ENCODE peak calls at places on chromosome X, in seven cellular contexts. I is GM12865, A is AG09309, W is colonic mucosa, F is type B pancreatic cell, M is stomach, Q is natural killer cell. S is an unnamed sample.

GRCh38 chrX:103585421-103586313 is at the start of gene TCEAL4:
- DNase-seq in I (peak), A (no peak), W (peak), F (no peak), M (peak), Q (peak), S (peak)

GRCh38 chrX:101260435-101260834 is 30.7 kb downstream of the TAF7L start:
- DNase-seq in I (peak), A (no peak), W (no peak), F (no peak), M (no peak), Q (no peak), S (no peak)

GRCh38 chrX:108584617-108585211 is 145.1 kb downstream of the COL4A5 start:
- DNase-seq in I (peak), A (no peak), W (no peak), F (no peak), M (no peak), Q (no peak), S (no peak)

GRCh38 chrX:86028681-86029080 is 18.7 kb downstream of the CHM start:
- DNase-seq in I (no peak), A (no peak), W (no peak), F (no peak), M (no peak), Q (no peak), S (no peak)

GRCh38 chrX:70635227-70635626 is 190.6 kb downstream of the DLG3 start:
- DNase-seq in I (no peak), A (no peak), W (no peak), F (no peak), M (no peak), Q (no peak), S (no peak)

GRCh38 chrX:133923113-133923512 is 62.3 kb downstream of the GPC3 start:
- DNase-seq in I (peak), A (no peak), W (no peak), F (no peak), M (no peak), Q (no peak), S (no peak)

GRCh38 chrX:118603981-118604380 is 108.4 kb downstream of the DOCK11 start:
- DNase-seq in I (peak), A (peak), W (peak), F (no peak), M (peak), Q (peak), S (no peak)

GRCh38 chrX:48683411-48683982 is at the start of gene WAS:
- DNase-seq in I (peak), A (no peak), W (no peak), F (no peak), M (no peak), Q (peak), S (peak)

GRCh38 chrX:2875136-2875481 is 46.4 kb downstream of the GYG2 start:
- DNase-seq in I (no peak), A (no peak), W (no peak), F (peak), M (no peak), Q (no peak), S (no peak)

GRCh38 chrX:109874548-109874947 is 128.4 kb upstream of the TMEM164 start:
- DNase-seq in I (no peak), A (no peak), W (no peak), F (no peak), M (no peak), Q (no peak), S (no peak)

GRCh38 chrX:56978172-56978571 is 17.2 kb downstream of the SPIN3 start:
- DNase-seq in I (peak), A (no peak), W (peak), F (no peak), M (no peak), Q (no peak), S (no peak)

GRCh38 chrX:74656079-74656745 is 41.8 kb upstream of the RLIM start:
- DNase-seq in I (no peak), A (no peak), W (no peak), F (no peak), M (no peak), Q (no peak), S (no peak)

GRCh38 chrX:10514891-10515290 is 105.5 kb downstream of the MID1 start:
- DNase-seq in I (no peak), A (no peak), W (no peak), F (no peak), M (no peak), Q (no peak), S (no peak)

GRCh38 chrX:139823806-139824205 is 109.0 kb downstream of the ATP11C start:
- DNase-seq in I (no peak), A (no peak), W (no peak), F (no peak), M (no peak), Q (no peak), S (no peak)

GRCh38 chrX:39688576-39689373 is 409.0 kb downstream of the BCOR start:
- DNase-seq in I (no peak), A (no peak), W (peak), F (peak), M (peak), Q (no peak), S (no peak)

GRCh38 chrX:95718746-95719145 is 965.9 kb upstream of the DIAPH2 start:
- DNase-seq in I (no peak), A (no peak), W (no peak), F (no peak), M (no peak), Q (no peak), S (no peak)

GRCh38 chrX:65196758-65197371 is 220.6 kb upstream of the ZC4H2 start:
- DNase-seq in I (peak), A (no peak), W (peak), F (no peak), M (peak), Q (no peak), S (no peak)

GRCh38 chrX:136168929-136169735 is 21.8 kb downstream of the FHL1 start:
- DNase-seq in I (no peak), A (peak), W (peak), F (no peak), M (no peak), Q (no peak), S (no peak)

GRCh38 chrX:109125304-109125703 is 356.6 kb downstream of the GUCY2F start:
- DNase-seq in I (no peak), A (no peak), W (no peak), F (no peak), M (no peak), Q (no peak), S (no peak)

GRCh38 chrX:98506907-98507306 is 1623.2 kb downstream of the RPA4 start:
- DNase-seq in I (no peak), A (no peak), W (no peak), F (no peak), M (no peak), Q (no peak), S (no peak)

GRCh38 chrX:150575415-150575814 is 7.0 kb downstream of the MTM1 start:
- DNase-seq in I (peak), A (no peak), W (peak), F (no peak), M (no peak), Q (no peak), S (no peak)

GRCh38 chrX:30302957-30303356 is 6.2 kb downstream of the NR0B1 start:
- DNase-seq in I (no peak), A (no peak), W (no peak), F (no peak), M (peak), Q (no peak), S (no peak)

GRCh38 chrX:39813631-39814246 is 284.0 kb downstream of the BCOR start:
- DNase-seq in I (no peak), A (no peak), W (peak), F (no peak), M (peak), Q (no peak), S (no peak)

GRCh38 chrX:150143721-150144440 is 205.6 kb upstream of the EOLA2 start:
- DNase-seq in I (no peak), A (no peak), W (no peak), F (no peak), M (no peak), Q (no peak), S (no peak)

GRCh38 chrX:21800344-21800770 is 39.1 kb upstream of the MBTPS2 start:
- DNase-seq in I (peak), A (no peak), W (no peak), F (no peak), M (no peak), Q (no peak), S (no peak)

GRCh38 chrX:40266490-40267333 is 169.0 kb upstream of the BCOR start:
- DNase-seq in I (no peak), A (no peak), W (peak), F (peak), M (peak), Q (peak), S (peak)

GRCh38 chrX:107485019-107485418 is 35.6 kb downstream of the FRMPD3 start:
- DNase-seq in I (peak), A (no peak), W (no peak), F (no peak), M (no peak), Q (no peak), S (no peak)
- TF ChIP-seq CTCF in I (peak), A (no peak), W (no peak), F (no peak), M (no peak), Q (no peak), S (no peak)

GRCh38 chrX:8919801-8920200 is 114.1 kb downstream of the FAM9B start:
- DNase-seq in I (no peak), A (no peak), W (no peak), F (no peak), M (no peak), Q (no peak), S (no peak)
- TF ChIP-seq CTCF in I (no peak), A (no peak), W (no peak), F (no peak), M (no peak), Q (no peak), S (no peak)

DNA sequence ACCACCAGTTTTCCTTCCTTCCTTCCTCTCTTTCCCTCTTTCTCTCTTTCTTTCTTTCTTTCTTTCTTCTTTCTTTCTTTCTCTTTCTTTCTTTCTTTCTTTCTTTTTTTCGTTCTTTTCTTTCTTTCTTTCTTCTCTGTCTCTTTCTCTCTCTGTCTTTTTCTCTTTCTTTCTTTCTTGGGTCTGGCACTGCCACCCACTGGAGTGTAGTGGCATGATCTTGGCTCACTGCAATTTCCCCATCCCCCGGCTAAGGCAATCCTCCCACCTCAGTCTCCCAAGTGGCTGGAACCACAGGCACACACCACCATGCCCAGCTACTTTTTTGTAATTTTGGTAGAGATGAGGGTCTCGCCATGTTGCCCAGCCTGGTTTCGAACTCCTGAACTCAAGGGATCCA is 51.6 kb upstream of the NHS start:
- DNase-seq in I (no peak), A (no peak), W (no peak), F (no peak), M (no peak), Q (no peak), S (no peak)
- TF ChIP-seq CTCF in I (no peak), A (no peak), W (no peak), F (no peak), M (no peak), Q (no peak), S (no peak)

GRCh38 chrX:11531226-11531625 is 134.5 kb downstream of the ARHGAP6 start:
- DNase-seq in I (no peak), A (no peak), W (no peak), F (no peak), M (no peak), Q (no peak), S (no peak)
- TF ChIP-seq CTCF in I (peak), A (peak), W (no peak), F (peak), M (no peak), Q (no peak), S (no peak)

GRCh38 chrX:72540318-72540717 is 32.3 kb downstream of the HDAC8 start:
- DNase-seq in I (peak), A (no peak), W (no peak), F (no peak), M (no peak), Q (no peak), S (no peak)

GRCh38 chrX:72532371-72532770 is 40.3 kb downstream of the HDAC8 start:
- DNase-seq in I (no peak), A (no peak), W (no peak), F (no peak), M (no peak), Q (no peak), S (no peak)

GRCh38 chrX:72539822-72540221 is 32.8 kb downstream of the HDAC8 start:
- DNase-seq in I (no peak), A (no peak), W (no peak), F (no peak), M (no peak), Q (no peak), S (no peak)

DNA sequence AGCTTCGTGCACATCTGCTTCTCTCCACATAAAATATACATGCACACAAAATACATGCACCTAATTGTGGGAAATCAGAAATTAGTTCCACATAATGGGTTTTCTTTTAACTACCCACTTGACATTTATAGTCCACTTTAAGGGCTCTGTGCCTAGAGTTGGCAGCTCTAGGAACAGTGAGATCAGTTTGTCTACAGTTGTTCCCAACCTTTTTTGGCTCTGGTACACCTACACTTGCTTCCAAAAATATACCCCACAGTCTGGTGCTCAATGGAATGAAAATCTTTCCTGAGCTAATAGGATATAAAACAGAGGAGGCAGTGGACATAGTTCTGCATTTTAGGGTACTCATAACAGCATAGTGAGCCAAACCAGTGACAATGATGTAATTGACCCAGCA is 36.1 kb downstream of the HDAC8 start:
- DNase-seq in I (no peak), A (no peak), W (no peak), F (no peak), M (no peak), Q (no peak), S (no peak)
- TF ChIP-seq CTCF in I (no peak), A (no peak), W (no peak), F (no peak), M (no peak), Q (no peak), S (no peak)

GRCh38 chrX:131816551-131817136 is 206.5 kb upstream of the STK26 start:
- DNase-seq in I (peak), A (peak), W (peak), F (no peak), M (peak), Q (peak), S (peak)
- TF ChIP-seq CTCF in I (no peak), A (peak), W (peak), F (no peak), M (no peak), Q (peak), S (no peak)

DNA sequence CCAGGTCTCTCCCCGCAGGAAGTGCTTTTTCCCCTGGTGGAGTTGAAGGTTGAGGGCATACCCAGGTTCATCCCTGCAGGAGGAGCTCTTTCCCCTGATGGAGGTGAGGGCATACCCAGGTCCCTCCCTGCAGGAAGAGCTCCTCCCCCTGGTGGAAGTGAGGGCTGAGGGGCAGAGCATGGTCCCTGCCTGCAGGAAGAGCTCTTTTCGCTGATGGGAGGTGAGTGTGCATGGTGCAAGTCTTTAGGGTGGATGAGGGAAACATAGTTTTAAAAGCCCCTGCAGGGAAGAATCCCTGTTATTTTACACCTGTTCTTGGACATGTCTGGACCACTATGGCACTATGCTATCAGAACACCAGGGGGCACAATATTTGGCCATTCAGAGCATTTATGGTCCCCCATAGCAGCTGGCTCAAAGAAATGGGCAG is 43.7 kb upstream of the PUDP start:
- DNase-seq in I (peak), A (no peak), W (no peak), F (no peak), M (no peak), Q (no peak), S (no peak)
- TF ChIP-seq CTCF in I (peak), A (peak), W (no peak), F (peak), M (no peak), Q (no peak), S (no peak)

GRCh38 chrX:153600921-153601320 is 2.0 kb upstream of the CCNQ start:
- DNase-seq in I (no peak), A (no peak), W (no peak), F (no peak), M (no peak), Q (no peak), S (no peak)
- TF ChIP-seq CTCF in I (no peak), A (no peak), W (no peak), F (no peak), M (no peak), Q (no peak), S (no peak)

S was measured in activated B cell treated with CpG ODN at 0.5 μM for 24 hours.